ENCODE peak calls at places on chromosomes 5 and 9, in five cellular contexts. M is cardiac muscle cell, Y is AG09309, A is ascending aorta, C is foreskin fibroblast. G is an unnamed sample.

GRCh38 chr5:139413963-139414362 is 10.1 kb upstream of the SPATA24 start:
- DNase-seq in M (no peak), Y (no peak), A (no peak), C (no peak), G (no peak)

GRCh38 chr9:33180526-33181184 is 13.5 kb upstream of the B4GALT1 start:
- DNase-seq in M (no peak), Y (no peak), A (no peak), C (peak; percentile 65), G (no peak)

GRCh38 chr5:138391859-138392386 is 39.4 kb downstream of the KDM3B start:
- DNase-seq in M (peak; percentile 83), Y (no peak), A (no peak), C (no peak), G (no peak)

GRCh38 chr5:89213584-89213983 is 330.6 kb upstream of the MEF2C start:
- DNase-seq in M (peak; percentile 2), Y (peak; percentile 50), A (no peak), C (peak; percentile 77), G (no peak)

GRCh38 chr5:150272531-150272930 is 17.0 kb downstream of the CAMK2A start:
- DNase-seq in M (peak; percentile 74), Y (no peak), A (no peak), C (peak; percentile 43), G (no peak)

GRCh38 chr9:35114113-35114847 is 1.4 kb downstream of the ATOSB start:
- DNase-seq in M (peak; percentile 90), Y (peak; percentile 86), A (peak; percentile 88), C (peak; percentile 97), G (peak; percentile 39)

GRCh38 chr9:109903515-109904138 is 123.6 kb downstream of the PALM2AKAP2 start:
- DNase-seq in M (peak; percentile 66), Y (peak; percentile 55), A (no peak), C (peak; percentile 67), G (no peak)

GRCh38 chr5:65981969-65982368 is 55.6 kb downstream of the ERBIN start:
- DNase-seq in M (no peak), Y (no peak), A (no peak), C (no peak), G (no peak)

GRCh38 chr9:136722093-136722968 is 10.0 kb downstream of the DIPK1B start:
- DNase-seq in M (no peak), Y (no peak), A (no peak), C (no peak), G (no peak)

GRCh38 chr5:5347442-5347841 is 75.0 kb upstream of the ICE1 start:
- DNase-seq in M (no peak), Y (no peak), A (no peak), C (no peak), G (no peak)

GRCh38 chr5:37739817-37740261 is 100.0 kb downstream of the GDNF start:
- DNase-seq in M (no peak), Y (no peak), A (no peak), C (peak; percentile 56), G (no peak)

GRCh38 chr9:28365020-28365640 is 791.8 kb upstream of the C9orf72 start:
- DNase-seq in M (peak; percentile 31), Y (no peak), A (no peak), C (no peak), G (no peak)

GRCh38 chr5:67182406-67182805 is 14.2 kb downstream of the CD180 start:
- DNase-seq in M (peak; percentile 17), Y (peak; percentile 41), A (peak; percentile 72), C (peak; percentile 92), G (peak; percentile 34)

GRCh38 chr9:136140046-136140445 is 21.4 kb upstream of the TMEM250 start:
- DNase-seq in M (no peak), Y (no peak), A (no peak), C (no peak), G (no peak)

GRCh38 chr9:110753734-110754231 is 85.2 kb downstream of the MUSK start:
- DNase-seq in M (no peak), Y (no peak), A (no peak), C (peak; percentile 75), G (no peak)

GRCh38 chr9:109063765-109064164 is 50.5 kb upstream of the CTNNAL1 start:
- DNase-seq in M (peak; percentile 57), Y (no peak), A (no peak), C (peak; percentile 16), G (no peak)

GRCh38 chr5:134432677-134433359 is 21.1 kb upstream of the CDKN2AIPNL start:
- DNase-seq in M (no peak), Y (no peak), A (no peak), C (no peak), G (no peak)

GRCh38 chr9:108994695-108995094 is 18.6 kb downstream of the CTNNAL1 start:
- DNase-seq in M (peak; percentile 14), Y (no peak), A (no peak), C (no peak), G (no peak)

GRCh38 chr9:123121457-123121856 is 88.0 kb downstream of the GPR21 start:
- DNase-seq in M (no peak), Y (no peak), A (no peak), C (no peak), G (no peak)

GRCh38 chr5:129460121-129460950 is at the start of gene ADAMTS19:
- DNase-seq in M (peak; percentile 73), Y (no peak), A (no peak), C (peak; percentile 56), G (no peak)

GRCh38 chr9:128728298-128728697 is 4.4 kb upstream of the ZDHHC12 start:
- DNase-seq in M (no peak), Y (no peak), A (no peak), C (no peak), G (no peak)

GRCh38 chr9:35490155-35490909 is 421 bp downstream of the RUSC2 start:
- DNase-seq in M (peak; percentile 27), Y (no peak), A (peak; percentile 23), C (no peak), G (no peak)

GRCh38 chr9:78666818-78667429 is 370.0 kb downstream of the PSAT1 start:
- DNase-seq in M (no peak), Y (no peak), A (no peak), C (no peak), G (no peak)

GRCh38 chr9:126696091-126696763 is 82.5 kb downstream of the LMX1B start:
- DNase-seq in M (no peak), Y (no peak), A (no peak), C (no peak), G (no peak)

DNA sequence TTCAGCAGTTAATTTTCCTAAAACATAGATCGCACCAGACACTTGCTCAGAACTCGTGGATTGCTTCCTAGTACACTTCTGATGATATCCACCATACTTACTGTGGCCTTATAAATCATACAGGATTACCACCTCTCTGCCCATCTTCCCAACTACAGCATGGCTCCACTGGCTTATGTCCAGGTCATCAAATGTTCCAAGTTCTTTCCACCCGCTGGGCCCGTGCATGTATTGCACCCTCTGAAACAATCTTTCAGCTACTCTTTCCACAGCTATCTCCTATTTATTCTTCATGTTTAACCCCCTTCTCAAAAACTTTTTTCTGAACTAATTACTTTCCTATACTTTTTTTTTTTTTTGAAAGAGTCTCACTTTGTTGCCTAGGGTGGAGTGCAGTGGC is 18.5 kb downstream of the FBXW2 start:
- DNase-seq in M (no peak), Y (no peak), A (no peak), C (no peak), G (no peak)
- TF ChIP-seq CTCF in M (no peak), Y (no peak), A (no peak), C (no peak), G (no peak)

GRCh38 chr5:178222292-178222691 is 10.3 kb downstream of the PHYKPL start:
- DNase-seq in M (no peak), Y (no peak), A (no peak), C (no peak), G (no peak)

GRCh38 chr5:178223196-178223773 is 9.3 kb downstream of the PHYKPL start:
- DNase-seq in M (no peak), Y (no peak), A (no peak), C (no peak), G (no peak)

GRCh38 chr5:178225174-178225573 is 7.4 kb downstream of the PHYKPL start:
- DNase-seq in M (no peak), Y (no peak), A (no peak), C (no peak), G (no peak)

GRCh38 chr5:178223828-178224335 is 8.7 kb downstream of the PHYKPL start:
- DNase-seq in M (peak; percentile 71), Y (no peak), A (no peak), C (no peak), G (no peak)

DNA sequence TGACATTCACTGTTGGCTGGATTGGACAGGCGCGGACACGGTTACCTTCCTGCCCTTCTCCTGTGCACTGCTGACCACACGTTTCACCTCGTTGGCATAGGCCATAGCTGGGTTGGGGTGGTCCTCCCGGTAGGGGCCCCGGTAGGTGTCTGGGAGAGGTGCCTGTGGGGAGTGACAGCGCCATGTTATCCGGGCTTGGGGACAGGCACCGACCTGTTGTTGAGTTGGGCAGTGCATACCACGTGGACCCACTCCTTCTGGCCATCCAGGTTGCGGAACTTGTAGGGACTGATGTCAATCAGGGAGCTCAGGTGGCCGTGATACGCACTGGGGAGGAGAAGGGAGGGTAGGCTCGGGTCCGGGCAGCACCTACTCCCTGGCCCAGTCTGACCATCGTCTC is 8.2 kb downstream of the PHYKPL start:
- DNase-seq in M (no peak), Y (no peak), A (no peak), C (no peak), G (no peak)
- TF ChIP-seq CTCF in M (no peak), Y (no peak), A (no peak), C (no peak), G (no peak)

DNA sequence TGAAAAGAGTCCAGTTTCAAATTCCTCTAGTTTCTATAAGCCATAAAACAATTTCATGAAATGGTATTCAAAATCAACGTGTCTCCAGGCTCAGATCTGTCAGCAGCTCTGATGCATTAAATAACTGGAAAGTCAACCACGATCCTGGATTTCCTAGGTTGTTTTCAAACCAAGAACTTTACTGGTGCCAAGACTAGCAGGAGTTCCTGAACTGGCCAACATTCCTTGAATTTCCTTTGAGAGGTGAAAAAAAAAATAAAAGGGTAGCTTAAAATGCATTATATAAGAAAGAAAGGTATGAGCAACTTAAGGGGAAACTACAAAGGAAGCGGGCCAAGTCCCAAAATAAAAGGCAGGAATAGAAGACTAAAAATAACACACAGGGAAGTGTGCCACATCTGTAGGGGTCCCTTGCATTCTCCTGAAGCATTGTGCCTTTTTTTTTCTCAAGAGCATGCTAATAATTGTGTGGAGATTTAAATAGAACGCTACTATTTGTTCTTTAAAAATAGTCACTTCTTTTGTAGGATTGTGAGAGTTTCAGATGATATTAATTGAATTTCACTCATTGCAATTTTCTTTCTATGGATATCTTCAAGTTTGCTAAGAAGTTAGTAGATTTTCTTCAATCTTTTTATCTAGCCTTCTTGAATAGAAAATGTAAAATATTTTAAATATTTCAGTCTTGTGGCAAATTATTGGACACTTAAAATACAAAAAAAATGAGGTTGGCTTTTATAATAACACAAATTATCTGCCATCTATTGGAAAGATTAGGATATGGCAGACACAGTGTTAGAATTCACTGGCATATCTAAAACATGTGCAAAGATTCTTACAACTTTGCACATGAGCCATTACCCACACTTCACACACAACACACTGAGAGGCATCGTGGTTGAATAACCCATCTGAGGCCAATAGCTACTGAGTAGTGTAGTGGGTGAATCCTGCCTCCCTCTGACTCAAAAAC is 15.3 kb downstream of the ESM1 start:
- DNase-seq in M (no peak), Y (no peak), A (no peak), C (no peak), G (no peak)
- TF ChIP-seq CTCF in M (no peak), Y (peak; percentile 8), A (no peak), C (no peak), G (no peak)

DNA sequence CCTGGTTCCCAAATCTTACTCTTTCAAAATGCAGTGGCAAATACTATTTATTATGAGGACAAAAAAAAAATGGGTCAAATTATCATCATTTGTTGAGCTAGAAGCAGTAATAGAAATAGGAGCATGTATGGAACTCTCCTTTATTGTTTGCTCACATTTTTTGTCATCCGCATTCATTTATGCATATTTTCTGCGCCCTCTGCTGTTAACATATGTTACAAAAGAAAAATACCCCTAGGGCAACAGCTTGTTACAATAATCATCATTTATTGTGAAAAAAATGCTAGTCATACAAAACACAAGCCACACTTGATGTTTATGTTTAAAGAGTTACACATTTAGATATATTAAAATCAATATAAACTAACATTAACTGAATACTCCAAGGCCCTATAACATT is 328.2 kb downstream of the TUSC1 start:
- DNase-seq in M (no peak), Y (no peak), A (no peak), C (no peak), G (no peak)
- TF ChIP-seq CTCF in M (no peak), Y (no peak), A (no peak), C (no peak), G (no peak)